ENCODE peak calls at places on chromosomes 13 and 19, in six cellular contexts. V, P, G, D, Z and W are unnamed samples.

GRCh38 chr19:16871870-16872269 is 16.9 kb upstream of the F2RL3 start:
- DNase-seq in V (no peak), Z (no peak), G (no peak), P (peak), D (no peak), W (no peak)

GRCh38 chr13:90793261-90793785 is 554.2 kb upstream of the MIR17HG start:
- DNase-seq in V (no peak), Z (no peak), G (no peak), P (no peak), D (no peak), W (peak)

GRCh38 chr19:32453736-32454135 is 48.2 kb downstream of the DPY19L3 start:
- DNase-seq in V (peak), Z (no peak), D (no peak), P (peak), G (no peak), W (peak)

GRCh38 chr13:77919351-77920294 is 992 bp upstream of the EDNRB start:
- DNase-seq in P (peak), Z (peak), G (peak), V (peak), D (no peak), W (peak)

GRCh38 chr13:82522872-82523271 is 1359.4 kb downstream of the SLITRK1 start:
- DNase-seq in D (no peak), V (no peak), P (no peak), G (no peak), Z (no peak), W (no peak)

GRCh38 chr19:13056052-13056660 is 46.5 kb downstream of the LYL1 start:
- DNase-seq in P (peak), D (peak), G (no peak), Z (peak), V (peak), W (peak)

GRCh38 chr19:46984077-46985010 is 35.3 kb upstream of the NPAS1 start:
- DNase-seq in V (peak), D (no peak), Z (peak), G (no peak), P (peak), W (peak)

GRCh38 chr13:78194904-78195639 is 276.4 kb upstream of the EDNRB start:
- DNase-seq in Z (no peak), D (no peak), G (peak), P (no peak), V (peak), W (peak)

GRCh38 chr13:30422056-30422914 is at the start of gene UBE2L5:
- DNase-seq in G (peak), D (peak), V (peak), P (peak), Z (peak), W (peak)

GRCh38 chr19:447816-448546 is 12.9 kb downstream of the SHC2 start:
- DNase-seq in V (no peak), P (peak), Z (peak), D (no peak), G (no peak), W (no peak)

GRCh38 chr19:17576758-17577532 is 21.5 kb downstream of the COLGALT1 start:
- DNase-seq in Z (peak), V (no peak), G (peak), D (peak), P (no peak), W (peak)

GRCh38 chr13:32917504-32917903 is 98.7 kb upstream of the KL start:
- DNase-seq in Z (no peak), P (no peak), G (no peak), V (peak), D (no peak), W (peak)

GRCh38 chr13:47845981-47846380 is 155.1 kb downstream of the SUCLA2 start:
- DNase-seq in D (no peak), V (no peak), P (no peak), G (no peak), Z (no peak), W (no peak)

GRCh38 chr19:32652893-32653625 is 21.9 kb downstream of the ANKRD27 start:
- DNase-seq in Z (peak), V (peak), G (no peak), D (no peak), P (no peak), W (peak)

GRCh38 chr19:38597075-38597474 is 20.7 kb downstream of the MAP4K1 start:
- DNase-seq in G (no peak), Z (no peak), D (no peak), V (no peak), P (no peak), W (no peak)

GRCh38 chr19:31290926-31291590 is 58.2 kb downstream of the TSHZ3 start:
- DNase-seq in G (no peak), Z (no peak), D (no peak), V (peak), P (no peak), W (peak)

GRCh38 chr19:42132030-42132628 is at the start of gene POU2F2:
- DNase-seq in D (no peak), P (peak), V (no peak), Z (no peak), G (no peak), W (no peak)

GRCh38 chr13:114001331-114002008 is 27.6 kb upstream of the C13orf46 start:
- DNase-seq in V (no peak), P (no peak), D (no peak), Z (no peak), G (no peak), W (no peak)

GRCh38 chr13:31968473-31968872 is 63.1 kb upstream of the FRY start:
- DNase-seq in G (no peak), P (peak), D (no peak), Z (peak), V (no peak), W (no peak)

GRCh38 chr13:51950722-51951121 is 60.5 kb downstream of the ATP7B start:
- DNase-seq in P (no peak), D (no peak), G (no peak), Z (no peak), V (no peak), W (no peak)

GRCh38 chr13:107202371-107203023 is 634.6 kb upstream of the ARGLU1 start:
- DNase-seq in P (peak), G (no peak), V (peak), Z (peak), D (no peak), W (peak)

GRCh38 chr13:60260440-60260839 is 96.7 kb upstream of the DIAPH3 start:
- DNase-seq in P (no peak), Z (no peak), G (no peak), V (no peak), D (no peak), W (no peak)

GRCh38 chr13:33235564-33235963 is 50.0 kb downstream of the STARD13 start:
- DNase-seq in P (no peak), Z (no peak), V (no peak), G (no peak), D (no peak), W (peak)

GRCh38 chr13:48151343-48151742 is 56.4 kb upstream of the MED4 start:
- DNase-seq in Z (no peak), P (no peak), G (no peak), V (no peak), D (no peak), W (no peak)

GRCh38 chr19:17125052-17125727 is 49.6 kb downstream of the MYO9B start:
- DNase-seq in P (no peak), Z (no peak), G (no peak), V (peak), D (no peak), W (peak)

GRCh38 chr13:110388141-110388943 is 81.3 kb downstream of the COL4A2 start:
- DNase-seq in G (no peak), V (peak), Z (peak), D (no peak), P (peak), W (peak)
- H2AFZ ChIP-seq in G (no peak), V (peak), Z (no peak), D (no peak), P (no peak), W (no peak)

DNA sequence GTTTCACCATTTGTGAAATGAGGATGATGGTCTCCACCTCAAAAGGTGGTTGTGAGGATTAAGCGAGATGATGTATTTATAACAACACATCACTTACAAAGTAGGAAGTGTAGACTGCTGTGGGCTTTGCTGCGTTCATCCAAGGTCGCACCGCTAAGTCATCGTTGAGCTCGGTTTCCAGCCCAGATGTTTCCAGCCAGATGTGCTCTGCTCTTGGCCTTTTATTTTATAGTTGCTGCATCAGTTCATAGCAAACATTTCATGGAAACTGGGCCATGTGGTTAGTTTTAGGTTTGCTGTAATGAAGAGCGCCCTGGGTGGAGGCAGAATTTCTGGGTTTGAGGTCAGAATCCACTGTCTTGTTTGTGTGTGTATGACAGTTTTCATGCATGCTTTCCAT is 76.5 kb upstream of the RNF113B start:
- DNase-seq in G (no peak), P (peak), Z (peak), D (no peak), V (no peak), W (no peak)
- H3K4me3 ChIP-seq in G (no peak), P (no peak), Z (no peak), D (no peak), V (no peak), W (no peak)

DNA sequence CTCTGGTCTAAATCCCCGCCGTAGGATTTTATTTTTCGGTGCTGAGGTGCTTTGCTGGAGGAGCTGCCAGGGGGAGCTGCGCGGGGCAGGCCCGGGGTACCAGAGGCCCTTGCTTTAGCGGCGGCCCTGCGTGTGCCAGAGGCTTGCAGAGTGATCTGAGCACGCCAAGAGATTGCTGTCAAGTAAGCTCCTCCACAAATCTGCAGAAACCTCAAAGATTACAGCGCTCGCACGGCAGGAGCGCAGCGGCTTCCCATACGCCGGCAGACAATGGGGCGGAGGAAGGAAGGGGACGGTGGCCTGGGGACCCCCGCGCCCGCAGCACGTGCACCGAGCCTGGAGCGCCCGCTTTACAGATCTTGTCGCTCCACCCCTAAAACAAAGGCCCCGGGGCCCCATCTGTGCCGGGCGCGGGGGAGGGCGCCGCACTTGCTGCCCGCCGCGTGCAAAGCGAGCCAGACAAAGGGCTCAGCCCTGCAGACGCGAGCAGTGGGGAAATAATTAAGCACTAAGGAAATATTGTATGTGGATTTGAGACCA is 9.1 kb upstream of the C19orf12 start:
- DNase-seq in G (peak), V (peak), P (peak), Z (peak), D (no peak), W (peak)
- H2AFZ ChIP-seq in G (peak), V (peak), P (peak), Z (peak), D (no peak), W (no peak)

GRCh38 chr19:40366697-40367561 is 18.4 kb downstream of the PLD3 start:
- DNase-seq in D (no peak), G (peak), Z (peak), P (peak), V (peak), W (peak)

GRCh38 chr19:40363128-40363527 is 14.6 kb downstream of the PLD3 start:
- DNase-seq in Z (no peak), G (no peak), D (no peak), V (no peak), P (no peak), W (no peak)

GRCh38 chr19:40367577-40368434 is 19.3 kb downstream of the PLD3 start:
- DNase-seq in P (no peak), Z (no peak), V (no peak), D (no peak), G (no peak), W (no peak)

GRCh38 chr19:40365010-40365409 is 16.5 kb downstream of the PLD3 start:
- DNase-seq in G (no peak), P (no peak), D (no peak), V (no peak), Z (no peak), W (no peak)

GRCh38 chr19:40365613-40366401 is 17.3 kb downstream of the PLD3 start:
- DNase-seq in D (no peak), G (peak), P (peak), Z (peak), V (peak), W (peak)
- H3K4me3 ChIP-seq in D (no peak), G (peak), P (peak), Z (peak), V (peak), W (peak)

DNA sequence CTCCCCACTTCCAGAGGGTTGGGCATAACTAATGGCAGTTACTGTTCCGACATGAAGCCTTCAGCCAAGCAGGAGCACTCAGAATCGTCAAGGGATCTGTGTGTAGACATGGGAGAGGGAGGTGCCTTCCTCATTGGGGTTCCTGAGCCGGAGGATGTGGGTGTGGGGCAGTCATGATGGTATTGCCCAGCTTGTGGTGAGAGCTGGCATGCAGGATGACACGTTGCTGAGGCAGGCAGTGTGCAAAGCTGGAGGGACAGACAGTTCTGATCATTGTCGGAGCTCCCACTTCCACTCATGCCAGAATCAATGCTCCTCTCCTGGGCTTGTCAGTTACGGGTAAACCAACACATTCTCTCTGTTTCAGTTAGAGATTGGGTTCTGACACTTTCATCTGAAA is 83.9 kb upstream of the TSC22D1 start:
- DNase-seq in P (no peak), D (no peak), Z (no peak), G (no peak), V (no peak), W (no peak)
- H2AFZ ChIP-seq in P (no peak), D (no peak), Z (no peak), G (no peak), V (peak), W (peak)

GRCh38 chr13:112812306-112813034 is 122.6 kb downstream of the ATP11A start:
- DNase-seq in Z (no peak), D (no peak), P (no peak), V (no peak), G (no peak), W (no peak)
- H3K4me3 ChIP-seq in Z (no peak), D (no peak), P (no peak), V (no peak), G (no peak), W (no peak)

GRCh38 chr19:7869910-7870511 is 4.2 kb downstream of the PRR36 start:
- DNase-seq in P (peak), Z (no peak), G (peak), V (peak), D (peak), W (no peak)
- H2AFZ ChIP-seq in P (peak), Z (peak), G (no peak), V (peak), D (no peak), W (peak)

GRCh38 chr19:1765904-1766799 is 12.8 kb downstream of the ONECUT3 start:
- DNase-seq in G (no peak), Z (no peak), P (no peak), V (no peak), D (no peak), W (no peak)
- H3K4me3 ChIP-seq in G (no peak), Z (no peak), P (no peak), V (no peak), D (no peak), W (no peak)

DNA sequence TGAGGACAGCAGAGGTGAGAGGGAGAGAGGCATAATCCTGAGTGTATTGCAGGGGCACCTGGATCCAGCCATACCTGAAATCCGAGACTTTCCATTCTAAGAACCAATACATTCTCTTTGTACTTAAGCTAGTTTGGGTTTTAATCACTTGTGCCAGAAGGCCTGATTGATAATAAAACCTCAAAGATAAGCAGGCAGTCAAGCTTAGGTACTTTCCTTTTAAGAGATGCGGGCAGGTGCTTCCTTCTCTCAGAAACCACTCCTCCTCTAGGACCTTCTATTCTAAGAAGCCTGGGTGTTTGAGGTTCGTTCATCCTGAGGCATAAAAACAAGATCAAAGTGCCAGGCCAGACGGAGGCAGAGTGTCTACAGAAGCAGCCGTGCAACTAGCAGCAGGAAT is 22.2 kb downstream of the FAM187B start:
- DNase-seq in Z (no peak), P (no peak), G (no peak), D (no peak), V (no peak), W (no peak)
- H2AFZ ChIP-seq in Z (no peak), P (no peak), G (no peak), D (no peak), V (no peak), W (no peak)

GRCh38 chr19:43641333-43641732 is 1.7 kb upstream of the CADM4 start:
- DNase-seq in G (no peak), D (no peak), V (no peak), Z (no peak), P (no peak), W (no peak)

GRCh38 chr19:43638214-43638990 is 1.2 kb downstream of the CADM4 start:
- DNase-seq in V (no peak), G (no peak), D (no peak), Z (no peak), P (no peak), W (no peak)

GRCh38 chr19:43639507-43640423 is at the start of gene CADM4:
- DNase-seq in Z (peak), G (peak), P (no peak), D (no peak), V (no peak), W (no peak)

GRCh38 chr19:43640424-43640757 is 741 bp upstream of the CADM4 start:
- DNase-seq in D (no peak), P (no peak), V (no peak), G (no peak), Z (no peak), W (no peak)

DNA sequence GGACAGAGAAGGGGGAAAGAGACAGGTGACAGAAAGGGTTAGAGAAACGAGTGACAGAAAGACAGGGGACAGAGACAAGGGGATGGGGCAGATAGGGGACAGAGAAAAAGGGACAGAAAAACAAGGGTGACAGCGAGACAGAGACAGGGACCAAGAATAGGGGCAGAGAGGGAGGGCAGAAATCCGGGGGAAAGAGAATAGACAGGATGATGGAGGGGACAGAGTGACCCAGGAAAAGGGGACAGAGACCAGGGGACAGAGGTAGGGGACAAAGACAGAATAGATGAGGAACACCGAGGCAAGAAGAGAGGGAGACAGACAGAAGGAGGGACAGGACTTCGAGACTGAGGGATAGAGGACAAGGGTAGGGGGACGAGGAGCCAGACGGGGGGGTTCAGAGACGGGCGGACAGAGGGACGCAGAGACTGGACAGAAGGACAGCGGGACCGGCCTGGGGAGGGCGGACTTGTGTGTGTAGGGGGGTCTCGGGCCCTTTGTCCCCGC is 607 bp downstream of the CADM4 start:
- DNase-seq in Z (no peak), P (no peak), V (no peak), G (no peak), D (no peak), W (no peak)
- H3K4me3 ChIP-seq in Z (peak), P (peak), V (peak), G (peak), D (peak), W (no peak)